ENCODE peak calls at places on chromosomes 12 and 14, in four cellular contexts. B, R, J and T are unnamed samples.

GRCh38 chr12:89461649-89462612 is 62.7 kb downstream of the GALNT4 start:
- DNase-seq in B (peak), R (peak), J (peak), T (no peak)

GRCh38 chr14:31717294-31718085 is 156.3 kb downstream of the NUBPL start:
- DNase-seq in B (no peak), R (no peak), J (no peak), T (no peak)

GRCh38 chr12:78977463-78977862 is 112.9 kb downstream of the SYT1 start:
- DNase-seq in B (no peak), R (no peak), J (no peak), T (no peak)

GRCh38 chr14:93219103-93219726 is 12.2 kb downstream of the UBR7 start:
- DNase-seq in B (peak), R (no peak), J (no peak), T (peak)

GRCh38 chr12:124869011-124869665 is 5.5 kb upstream of the SCARB1 start:
- DNase-seq in B (no peak), R (no peak), J (no peak), T (no peak)

GRCh38 chr12:31600764-31601163 is 9.8 kb upstream of the DENND5B start:
- DNase-seq in B (no peak), R (no peak), J (no peak), T (no peak)

GRCh38 chr14:79571361-79571760 is 639.9 kb downstream of the DIO2 start:
- DNase-seq in B (no peak), R (no peak), J (no peak), T (no peak)

GRCh38 chr12:122873540-122873939 is 22.4 kb downstream of the VPS37B start:
- DNase-seq in B (no peak), R (no peak), J (no peak), T (no peak)

GRCh38 chr12:19710811-19711793 is 271.8 kb downstream of the AEBP2 start:
- DNase-seq in B (peak), R (no peak), J (no peak), T (peak)

GRCh38 chr12:123853401-123854070 is 91.4 kb downstream of the DNAH10 start:
- DNase-seq in B (no peak), R (no peak), J (no peak), T (no peak)

GRCh38 chr14:105257464-105257863 is 9.1 kb downstream of the BTBD6 start:
- DNase-seq in B (no peak), R (no peak), J (no peak), T (no peak)

GRCh38 chr14:100663528-100664052 is 63.1 kb upstream of the DLK1 start:
- DNase-seq in B (no peak), R (no peak), J (no peak), T (no peak)
- TF ChIP-seq CTCF in B (peak), R (no peak), J (no peak), T (no peak)

GRCh38 chr14:76599141-76599540 is 162.1 kb upstream of the VASH1 start:
- DNase-seq in B (no peak), R (no peak), J (no peak), T (no peak)

GRCh38 chr14:76599556-76599955 is 161.7 kb upstream of the VASH1 start:
- DNase-seq in B (no peak), R (no peak), J (no peak), T (no peak)

GRCh38 chr14:76603713-76604112 is 157.6 kb upstream of the VASH1 start:
- DNase-seq in B (no peak), R (no peak), J (no peak), T (no peak)
- H3K4me3 ChIP-seq in B (no peak), R (no peak), J (no peak), T (no peak)

GRCh38 chr12:57244306-57244696 is 6.7 kb downstream of the STAC3 start:
- DNase-seq in B (no peak), R (no peak), J (no peak), T (no peak)

GRCh38 chr12:57241556-57242310 is 9.3 kb downstream of the STAC3 start:
- DNase-seq in B (no peak), R (no peak), J (no peak), T (no peak)

GRCh38 chr12:57243521-57244305 is 7.3 kb downstream of the STAC3 start:
- DNase-seq in B (peak), R (no peak), J (no peak), T (no peak)

GRCh38 chr12:57242329-57242690 is 8.7 kb downstream of the STAC3 start:
- DNase-seq in B (no peak), R (no peak), J (no peak), T (no peak)

DNA sequence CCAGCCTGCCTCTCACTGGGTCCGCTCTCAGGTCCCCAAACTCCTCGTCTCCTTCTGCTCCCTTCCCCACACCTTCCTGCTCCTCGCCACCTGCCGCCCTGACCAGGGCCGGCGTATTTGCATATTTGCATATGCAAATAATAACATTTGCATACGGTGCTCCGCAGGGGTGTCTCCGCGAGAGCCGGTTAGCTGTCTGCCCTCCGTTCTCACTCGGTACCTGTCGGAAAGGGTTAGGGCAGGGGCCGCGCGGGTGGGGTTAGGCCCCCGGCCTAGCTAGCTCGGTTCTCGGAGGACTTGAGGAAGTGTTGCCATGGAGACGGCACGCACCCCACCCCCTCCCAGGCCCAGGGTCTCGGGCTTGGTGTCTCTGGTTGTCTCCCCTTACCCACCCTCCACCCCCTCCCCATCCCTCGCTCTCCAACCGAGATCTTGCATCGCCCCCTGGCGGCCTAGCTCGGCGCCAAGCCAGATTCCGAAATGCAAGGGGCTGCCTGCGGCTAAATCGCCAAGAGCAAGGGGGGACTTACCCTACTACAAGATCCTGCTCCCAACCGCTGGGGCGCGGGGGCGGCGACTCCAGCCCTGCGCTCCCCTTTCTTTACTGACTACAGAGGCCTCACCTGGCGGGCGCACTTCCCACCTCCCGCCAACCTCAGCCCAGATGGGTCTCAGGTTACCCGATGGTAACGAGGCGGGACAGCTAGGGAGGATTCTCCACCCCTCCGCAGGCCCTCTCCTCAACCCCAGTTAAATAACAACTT is 8.1 kb downstream of the STAC3 start:
- DNase-seq in B (peak), R (no peak), J (no peak), T (no peak)
- TF ChIP-seq CTCF in B (peak), R (peak), J (peak), T (peak)

DNA sequence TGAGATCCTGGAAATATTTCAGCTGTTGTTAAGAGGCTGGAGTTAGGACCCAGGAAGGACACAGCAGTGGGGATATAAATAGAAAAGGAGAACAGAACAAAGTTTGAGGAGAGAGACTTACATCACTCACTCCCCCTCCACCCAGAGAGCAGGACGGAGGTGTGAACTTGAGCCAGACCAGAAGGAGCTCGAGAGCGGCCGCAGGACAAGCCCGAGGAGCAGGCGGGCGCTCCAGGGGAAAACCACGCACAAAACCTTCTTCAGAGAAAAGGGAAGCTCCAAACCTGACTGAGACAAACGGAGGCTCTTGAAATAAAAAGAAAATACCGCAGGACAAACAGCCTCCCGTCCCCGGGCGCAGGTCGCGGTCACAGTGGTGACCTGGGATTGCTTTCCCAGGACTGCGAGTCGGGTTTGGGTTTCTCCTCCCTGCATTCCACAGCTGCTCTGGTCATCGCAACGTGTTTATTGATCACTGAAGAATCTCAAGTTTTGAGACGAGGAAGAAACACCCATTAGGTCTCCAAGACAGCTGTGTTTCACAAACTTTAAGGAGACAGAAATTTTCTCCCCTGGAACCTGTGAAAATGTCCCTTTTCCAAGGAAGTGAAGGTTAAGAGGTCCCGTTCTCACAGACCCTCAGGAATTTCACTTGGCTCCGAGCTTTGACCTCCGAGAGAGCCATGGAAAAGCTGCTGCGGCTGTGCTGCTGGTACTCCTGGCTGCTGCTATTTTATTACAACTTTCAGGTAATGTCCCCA is at the start of gene ADGRD1:
- DNase-seq in B (peak), R (no peak), J (no peak), T (no peak)
- H3K4me3 ChIP-seq in B (peak), R (no peak), J (no peak), T (no peak)

DNA sequence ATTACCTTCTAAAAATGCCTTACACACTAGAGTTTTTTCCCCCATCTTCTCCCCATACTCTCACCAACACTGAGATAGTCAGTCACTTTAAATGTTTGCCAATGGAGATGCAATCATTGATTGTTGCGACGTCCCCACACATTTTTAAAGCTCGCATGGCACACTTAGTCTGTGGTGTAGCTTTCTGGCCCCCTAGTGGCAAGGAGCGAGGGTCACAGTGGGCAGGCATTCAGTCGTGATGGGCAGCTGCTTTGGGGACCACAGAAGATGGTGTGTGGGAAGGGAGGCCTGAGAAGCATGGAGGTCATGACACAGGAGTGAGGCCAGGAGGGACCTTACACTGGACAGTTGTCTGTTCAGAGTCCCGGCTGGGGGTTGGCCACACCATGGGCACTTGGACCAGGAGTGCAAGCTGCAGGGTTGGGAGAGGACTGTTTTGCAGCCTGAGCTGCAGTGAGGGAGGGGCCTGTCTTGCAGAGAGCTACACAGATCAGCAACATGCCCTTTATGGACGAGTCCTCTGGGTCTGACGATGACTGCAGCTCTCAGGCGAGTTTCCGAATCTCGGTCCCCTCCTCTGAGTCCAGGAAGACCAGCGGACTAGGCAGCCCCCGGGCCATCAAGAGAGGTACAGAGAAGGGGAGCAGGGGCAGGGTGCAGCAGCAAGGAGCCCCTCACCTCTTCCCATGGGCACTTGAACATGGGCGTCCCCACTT is 28.6 kb downstream of the PIGH start:
- DNase-seq in B (peak), R (no peak), J (peak), T (no peak)
- TF ChIP-seq CTCF in B (peak), R (peak), J (peak), T (peak)

DNA sequence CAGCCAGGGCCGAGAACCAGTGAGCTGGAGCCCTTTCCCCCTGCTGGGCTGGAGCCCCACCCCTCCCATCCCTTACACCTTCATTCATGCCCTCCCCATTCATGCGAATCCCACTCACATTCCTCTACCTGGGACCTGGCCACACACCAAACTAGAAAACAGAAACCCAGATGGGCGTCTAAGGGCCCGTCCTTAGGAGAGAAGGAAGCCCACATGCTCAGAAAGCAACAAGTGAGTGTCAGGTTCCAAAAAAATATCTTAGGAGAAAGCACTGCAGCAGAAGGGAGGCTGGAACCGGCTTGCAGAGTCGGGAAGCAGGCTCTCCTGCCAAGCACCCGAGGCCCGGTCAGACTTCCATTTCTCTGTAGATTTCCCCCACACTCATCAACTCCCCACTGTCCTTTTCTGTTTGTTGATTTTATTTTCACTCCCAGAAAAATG is 13.6 kb downstream of the BCL11B start:
- DNase-seq in B (no peak), R (no peak), J (no peak), T (no peak)
- H3K4me3 ChIP-seq in B (no peak), R (no peak), J (no peak), T (no peak)

GRCh38 chr12:23528316-23528715 is 421.2 kb downstream of the SOX5 start:
- DNase-seq in B (no peak), R (no peak), J (no peak), T (no peak)
- TF ChIP-seq CTCF in B (no peak), R (no peak), J (no peak), T (no peak)

GRCh38 chr14:50335989-50336391 is 23.9 kb downstream of the DMAC2L start:
- DNase-seq in B (no peak), R (no peak), J (no peak), T (no peak)
- H3K4me3 ChIP-seq in B (no peak), R (no peak), J (no peak), T (no peak)

GRCh38 chr12:119642986-119643385 is 24.9 kb upstream of the PRKAB1 start:
- DNase-seq in B (no peak), R (no peak), J (no peak), T (no peak)
- TF ChIP-seq CTCF in B (no peak), R (peak), J (peak), T (peak)